ENCODE peak calls at places on chromosomes 5 and 9, in four cellular contexts. H, W, P and C are unnamed samples.
A peak's percentile ranks its signal among the peaks of the same experiment; 100 is the strongest.

GRCh38 chr9:83425240-83425639 is 113.0 kb downstream of the FRMD3 start:
- DNase-seq in H (no peak), W (no peak), P (peak; percentile 49), C (no peak)

GRCh38 chr5:137191179-137191578 is 307.9 kb downstream of the SPOCK1 start:
- DNase-seq in H (no peak), W (no peak), P (no peak), C (no peak)

GRCh38 chr5:25119654-25120053 is 474.9 kb upstream of the CDH10 start:
- DNase-seq in H (peak; percentile 10), W (peak; percentile 18), P (peak; percentile 1), C (no peak)

GRCh38 chr9:7636297-7636696 is 163.3 kb downstream of the DMAC1 start:
- DNase-seq in H (no peak), W (no peak), P (no peak), C (no peak)

GRCh38 chr5:41120600-41120999 is 49.5 kb upstream of the MROH2B start:
- DNase-seq in H (no peak), W (no peak), P (no peak), C (no peak)

GRCh38 chr5:80967500-80968181 is 7.5 kb downstream of the RASGRF2 start:
- DNase-seq in H (no peak), W (no peak), P (peak; percentile 88), C (no peak)

GRCh38 chr9:21317956-21318923 is 13.1 kb upstream of the IFNA5 start:
- DNase-seq in H (no peak), W (peak; percentile 46), P (peak; percentile 24), C (peak; percentile 22)

GRCh38 chr5:1568201-1568979 is 44.6 kb upstream of the LPCAT1 start:
- DNase-seq in H (no peak), W (no peak), P (peak; percentile 95), C (no peak)

GRCh38 chr9:36151306-36152210 is 15.0 kb downstream of the GLIPR2 start:
- DNase-seq in H (no peak), W (no peak), P (no peak), C (no peak)

GRCh38 chr9:37269221-37269620 is 148.8 kb downstream of the ZCCHC7 start:
- DNase-seq in H (no peak), W (no peak), P (no peak), C (no peak)

GRCh38 chr9:137168907-137169763 is 716 bp downstream of the LRRC26 start:
- DNase-seq in H (no peak), W (peak; percentile 65), P (peak; percentile 32), C (peak; percentile 81)

GRCh38 chr9:80931163-80931562 is 758.2 kb downstream of the TLE1 start:
- DNase-seq in H (no peak), W (no peak), P (no peak), C (no peak)

GRCh38 chr9:130539473-130540223 is 39.7 kb upstream of the FUBP3 start:
- DNase-seq in H (no peak), W (no peak), P (no peak), C (no peak)

GRCh38 chr9:16726718-16727451 is 143.6 kb downstream of the BNC2 start:
- DNase-seq in H (no peak), W (peak; percentile 45), P (no peak), C (peak; percentile 82)

GRCh38 chr9:89427621-89428221 is 70.2 kb downstream of the SEMA4D start:
- DNase-seq in H (no peak), W (no peak), P (no peak), C (no peak)

GRCh38 chr5:119179857-119180641 is 109.2 kb downstream of the DMXL1 start:
- DNase-seq in H (peak; percentile 29), W (no peak), P (no peak), C (no peak)

GRCh38 chr5:126477681-126478117 is 54.5 kb downstream of the GRAMD2B start:
- DNase-seq in H (no peak), W (no peak), P (no peak), C (no peak)

GRCh38 chr5:90802695-90803317 is 244.2 kb downstream of the ADGRV1 start:
- DNase-seq in H (peak; percentile 41), W (peak; percentile 57), P (peak; percentile 25), C (peak; percentile 41)

GRCh38 chr5:30607301-30607700 is 586.2 kb upstream of the CDH6 start:
- DNase-seq in H (no peak), W (no peak), P (peak; percentile 45), C (no peak)

GRCh38 chr5:134100283-134101011 is 14.0 kb upstream of the TCF7 start:
- DNase-seq in H (no peak), W (no peak), P (no peak), C (peak; percentile 36)

GRCh38 chr5:105752801-105753200 is 1917.9 kb downstream of the EFNA5 start:
- DNase-seq in H (no peak), W (no peak), P (no peak), C (no peak)

GRCh38 chr9:97763884-97764283 is 66.7 kb upstream of the XPA start:
- DNase-seq in H (no peak), W (no peak), P (no peak), C (no peak)

GRCh38 chr5:177309351-177310191 is 2.1 kb downstream of the MXD3 start:
- DNase-seq in H (peak; percentile 78), W (peak; percentile 79), P (peak; percentile 79), C (peak; percentile 88)

GRCh38 chr5:124742983-124743533 is 3.4 kb downstream of the ZNF608 start:
- DNase-seq in H (no peak), W (no peak), P (peak; percentile 24), C (no peak)

GRCh38 chr5:58677650-58678049 is 94.8 kb downstream of the RAB3C start:
- DNase-seq in H (no peak), W (no peak), P (no peak), C (no peak)

GRCh38 chr5:30347858-30348257 is 845.6 kb upstream of the CDH6 start:
- DNase-seq in H (no peak), W (no peak), P (no peak), C (no peak)

GRCh38 chr9:107768224-107768623 is 278.7 kb upstream of the KLF4 start:
- DNase-seq in H (no peak), W (no peak), P (no peak), C (no peak)

DNA sequence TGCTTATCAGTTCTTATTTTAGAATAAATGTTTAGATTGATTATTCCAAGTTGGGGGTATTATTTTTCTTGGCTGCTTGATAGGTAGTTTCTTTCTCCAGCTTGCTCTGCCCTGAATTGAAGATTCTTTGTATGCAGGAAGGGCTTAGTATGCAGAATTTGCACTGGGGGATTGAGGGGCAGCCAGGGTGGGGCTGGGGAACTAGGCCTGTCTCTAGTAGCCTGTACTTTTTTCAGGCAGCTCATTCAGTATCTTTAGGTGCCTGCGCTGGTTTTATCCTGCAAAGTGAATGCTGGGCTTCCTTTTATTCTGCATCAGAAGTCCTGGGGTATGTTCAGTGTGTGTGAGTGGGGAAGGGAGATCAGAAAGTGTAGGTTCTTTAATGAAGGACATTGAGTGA is 228.3 kb upstream of the ELL2 start:
- DNase-seq in H (no peak), W (no peak), P (no peak), C (no peak)
- TF ChIP-seq ELF4 in H (no peak), W (no peak), P (no peak), C (no peak)

DNA sequence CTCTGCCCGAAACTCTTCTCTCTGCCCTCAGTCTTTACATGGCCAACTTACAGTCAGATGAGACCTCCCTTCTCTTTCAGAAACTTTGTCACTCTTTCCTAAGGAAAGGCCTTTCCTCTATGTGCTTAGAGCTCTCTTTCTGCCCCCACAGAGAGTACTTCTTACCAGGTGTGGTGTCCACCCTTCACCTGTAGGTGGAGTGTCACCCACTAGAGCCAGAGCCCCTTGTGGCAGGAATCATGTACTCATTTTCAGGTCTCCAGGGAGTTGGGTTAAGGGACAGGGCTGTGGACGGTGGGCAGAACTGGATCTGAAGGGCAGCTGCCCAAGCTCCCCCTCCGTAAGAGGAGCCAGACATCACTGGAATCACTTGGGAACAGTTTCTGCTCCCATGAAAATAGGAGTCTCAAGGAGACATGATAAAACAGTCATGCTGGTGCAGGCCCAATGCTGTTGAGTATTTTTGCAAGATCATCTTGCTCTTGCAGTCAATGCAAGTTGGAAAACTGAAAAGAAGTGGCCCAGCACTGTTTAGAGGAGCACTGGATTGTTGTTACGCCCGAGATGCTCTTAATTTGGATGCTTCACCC is 436.7 kb downstream of the ZSWIM6 start:
- DNase-seq in H (peak; percentile 57), W (peak; percentile 70), P (peak; percentile 70), C (peak; percentile 79)
- TF ChIP-seq ELF4 in H (no peak), W (no peak), P (no peak), C (no peak)

GRCh38 chr5:147805030-147805454 is 22.5 kb upstream of the JAKMIP2 start:
- DNase-seq in H (no peak), W (no peak), P (no peak), C (no peak)
- TF ChIP-seq ELF4 in H (no peak), W (no peak), P (no peak), C (no peak)

GRCh38 chr5:7868773-7869473 is at the start of the genes FASTKD3 and MTRR:
- DNase-seq in H (peak; percentile 98), W (peak; percentile 91), P (peak; percentile 84), C (peak; percentile 83)

GRCh38 chr5:7873216-7873615 is 4.3 kb downstream of the MTRR start:
- DNase-seq in H (no peak), W (no peak), P (no peak), C (no peak)

GRCh38 chr5:7872517-7873149 is 3.7 kb downstream of the MTRR start:
- DNase-seq in H (no peak), W (no peak), P (no peak), C (no peak)

GRCh38 chr5:7869474-7870136 is 657 bp downstream of the MTRR start:
- DNase-seq in H (peak; percentile 37), W (no peak), P (no peak), C (no peak)

GRCh38 chr5:7871560-7872113 is 2.7 kb downstream of the MTRR start:
- DNase-seq in H (no peak), W (no peak), P (no peak), C (no peak)
- TF ChIP-seq ELF4 in H (no peak), W (no peak), P (no peak), C (no peak)

DNA sequence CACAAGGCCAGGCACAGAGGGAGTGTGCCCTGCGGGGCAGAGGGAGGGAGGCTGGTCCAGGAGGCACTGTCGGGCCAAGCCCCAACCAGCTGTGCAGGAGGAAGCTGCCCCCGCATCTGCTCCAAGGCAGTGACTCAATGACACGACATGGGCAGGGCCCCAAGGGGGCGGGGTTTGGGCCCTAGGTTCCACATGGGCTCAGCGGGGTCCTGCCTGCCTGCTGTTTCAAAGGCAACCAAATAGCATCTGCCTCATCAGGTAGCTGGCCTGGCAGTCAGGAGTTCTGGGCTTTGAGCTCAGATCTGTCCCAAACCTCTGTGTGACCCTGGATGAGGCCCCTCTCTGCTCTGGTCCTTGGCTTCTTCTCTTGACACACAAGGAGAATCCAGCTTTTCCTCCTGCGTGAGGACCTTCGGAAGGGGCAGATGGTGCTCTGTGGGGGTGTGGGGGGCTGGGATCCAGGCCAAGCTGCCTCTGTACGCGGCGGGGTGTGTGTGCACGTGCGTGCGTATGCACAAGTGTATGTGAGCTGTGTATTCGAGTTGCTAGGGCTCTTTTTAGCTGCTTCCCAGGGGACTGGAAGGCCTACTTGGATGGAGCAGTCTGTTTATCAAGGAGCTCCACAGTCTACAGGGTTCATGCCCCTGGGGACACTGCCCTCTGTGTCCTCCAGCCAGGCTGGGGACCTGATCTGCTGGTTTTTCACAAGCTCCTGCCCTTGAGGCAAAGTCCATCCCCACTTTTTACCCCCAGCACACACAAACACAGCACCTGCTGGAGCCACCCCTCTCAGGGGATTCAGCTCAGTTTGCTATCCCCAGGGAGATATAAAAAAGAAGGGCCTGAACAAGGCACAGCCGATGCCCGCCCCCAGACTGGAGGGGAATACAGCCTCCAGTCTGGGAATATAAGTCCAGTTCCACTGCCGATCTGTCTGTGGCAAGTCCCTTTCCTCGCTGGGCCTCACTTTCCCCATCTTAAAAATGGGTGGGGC is 138.9 kb downstream of the RGS3 start:
- DNase-seq in H (peak; percentile 84), W (peak; percentile 33), P (peak; percentile 54), C (peak; percentile 76)
- TF ChIP-seq ELF4 in H (no peak), W (no peak), P (no peak), C (no peak)